ENCODE peak calls at places on chromosomes 3 and 15, in nine cellular contexts. One of them, this sample, is unnamed.

GRCh38 chr15:94670436-94671034 is 439.2 kb downstream of the MCTP2 start:
- DNase-seq in osteocyte: no peak
- DNase-seq in IMR-90: peak; percentile 35
- DNase-seq in AG09319: peak; percentile 8
- DNase-seq in AG04450: peak; percentile 6
- DNase-seq in GM13977: peak; percentile 43
- DNase-seq in PC-3: peak; percentile 60
- DNase-seq in RWPE2: no peak
- DNase-seq in Calu3: no peak
- DNase-seq in this sample: no peak

GRCh38 chr3:146093928-146094327 is 67.1 kb downstream of the PLOD2 start:
- DNase-seq in osteocyte: no peak
- DNase-seq in IMR-90: peak; percentile 18
- DNase-seq in AG09319: no peak
- DNase-seq in AG04450: no peak
- DNase-seq in GM13977: no peak
- DNase-seq in PC-3: no peak
- DNase-seq in RWPE2: no peak
- DNase-seq in Calu3: peak; percentile 32
- DNase-seq in this sample: no peak

GRCh38 chr3:48155122-48155521 is 33.1 kb downstream of the CDC25A start:
- DNase-seq in osteocyte: no peak
- DNase-seq in IMR-90: peak; percentile 94
- DNase-seq in AG09319: no peak
- DNase-seq in AG04450: peak; percentile 48
- DNase-seq in GM13977: no peak
- DNase-seq in PC-3: peak; percentile 94
- DNase-seq in RWPE2: no peak
- DNase-seq in Calu3: peak; percentile 26
- DNase-seq in this sample: no peak

GRCh38 chr3:143218176-143218575 is 98.6 kb downstream of the CHST2 start:
- DNase-seq in osteocyte: no peak
- DNase-seq in IMR-90: no peak
- DNase-seq in AG09319: no peak
- DNase-seq in AG04450: no peak
- DNase-seq in GM13977: no peak
- DNase-seq in PC-3: no peak
- DNase-seq in RWPE2: no peak
- DNase-seq in Calu3: no peak
- DNase-seq in this sample: no peak

GRCh38 chr3:69084326-69084667 is 440 bp upstream of the ARL6IP5 start:
- DNase-seq in osteocyte: no peak
- DNase-seq in IMR-90: peak; percentile 85
- DNase-seq in AG09319: peak; percentile 51
- DNase-seq in AG04450: no peak
- DNase-seq in GM13977: no peak
- DNase-seq in PC-3: peak; percentile 55
- DNase-seq in RWPE2: no peak
- DNase-seq in Calu3: no peak
- DNase-seq in this sample: no peak

GRCh38 chr15:46795685-46796084 is 921.6 kb upstream of the SEMA6D start:
- DNase-seq in osteocyte: no peak
- DNase-seq in IMR-90: no peak
- DNase-seq in AG09319: no peak
- DNase-seq in AG04450: no peak
- DNase-seq in GM13977: no peak
- DNase-seq in PC-3: no peak
- DNase-seq in RWPE2: no peak
- DNase-seq in Calu3: no peak
- DNase-seq in this sample: no peak

GRCh38 chr3:50089603-50089945 is 855 bp downstream of the RBM5 start:
- DNase-seq in osteocyte: no peak
- DNase-seq in IMR-90: peak; percentile 21
- DNase-seq in AG09319: no peak
- DNase-seq in AG04450: no peak
- DNase-seq in GM13977: peak; percentile 45
- DNase-seq in PC-3: no peak
- DNase-seq in RWPE2: no peak
- DNase-seq in Calu3: no peak
- DNase-seq in this sample: peak; percentile 51

GRCh38 chr3:10195692-10196091 is 31.0 kb downstream of the IRAK2 start:
- DNase-seq in osteocyte: no peak
- DNase-seq in IMR-90: no peak
- DNase-seq in AG09319: no peak
- DNase-seq in AG04450: no peak
- DNase-seq in GM13977: no peak
- DNase-seq in PC-3: no peak
- DNase-seq in RWPE2: no peak
- DNase-seq in Calu3: no peak
- DNase-seq in this sample: no peak

GRCh38 chr15:69098688-69099087 is 61.7 kb upstream of the GLCE start:
- DNase-seq in osteocyte: no peak
- DNase-seq in IMR-90: no peak
- DNase-seq in AG09319: no peak
- DNase-seq in AG04450: no peak
- DNase-seq in GM13977: no peak
- DNase-seq in PC-3: no peak
- DNase-seq in RWPE2: no peak
- DNase-seq in Calu3: no peak
- DNase-seq in this sample: no peak

GRCh38 chr15:88399021-88399685 is 68.0 kb downstream of the MRPL46 start:
- DNase-seq in osteocyte: peak; percentile 68
- DNase-seq in IMR-90: no peak
- DNase-seq in AG09319: no peak
- DNase-seq in AG04450: no peak
- DNase-seq in GM13977: no peak
- DNase-seq in PC-3: no peak
- DNase-seq in RWPE2: no peak
- DNase-seq in Calu3: no peak
- DNase-seq in this sample: no peak

GRCh38 chr3:16055606-16056209 is 118.8 kb upstream of the GALNT15 start:
- DNase-seq in osteocyte: no peak
- DNase-seq in IMR-90: no peak
- DNase-seq in AG09319: no peak
- DNase-seq in AG04450: no peak
- DNase-seq in GM13977: no peak
- DNase-seq in PC-3: no peak
- DNase-seq in RWPE2: no peak
- DNase-seq in Calu3: no peak
- DNase-seq in this sample: no peak

GRCh38 chr3:22627993-22628499 is 575.1 kb upstream of the UBE2E2 start:
- DNase-seq in osteocyte: no peak
- DNase-seq in IMR-90: no peak
- DNase-seq in AG09319: no peak
- DNase-seq in AG04450: no peak
- DNase-seq in GM13977: no peak
- DNase-seq in PC-3: no peak
- DNase-seq in RWPE2: no peak
- DNase-seq in Calu3: no peak
- DNase-seq in this sample: no peak

GRCh38 chr3:107557743-107558142 is 35.0 kb downstream of the BBX start:
- DNase-seq in osteocyte: no peak
- DNase-seq in IMR-90: no peak
- DNase-seq in AG09319: no peak
- DNase-seq in AG04450: no peak
- DNase-seq in GM13977: no peak
- DNase-seq in PC-3: no peak
- DNase-seq in RWPE2: no peak
- DNase-seq in Calu3: no peak
- DNase-seq in this sample: no peak

GRCh38 chr3:107560166-107560565 is 37.4 kb downstream of the BBX start:
- DNase-seq in osteocyte: no peak
- DNase-seq in IMR-90: no peak
- DNase-seq in AG09319: no peak
- DNase-seq in AG04450: no peak
- DNase-seq in GM13977: no peak
- DNase-seq in PC-3: no peak
- DNase-seq in RWPE2: no peak
- DNase-seq in Calu3: no peak
- DNase-seq in this sample: no peak

GRCh38 chr3:107561980-107562379 is 39.2 kb downstream of the BBX start:
- DNase-seq in osteocyte: no peak
- DNase-seq in IMR-90: peak; percentile 85
- DNase-seq in AG09319: no peak
- DNase-seq in AG04450: peak; percentile 63
- DNase-seq in GM13977: no peak
- DNase-seq in PC-3: no peak
- DNase-seq in RWPE2: no peak
- DNase-seq in Calu3: no peak
- DNase-seq in this sample: no peak

DNA sequence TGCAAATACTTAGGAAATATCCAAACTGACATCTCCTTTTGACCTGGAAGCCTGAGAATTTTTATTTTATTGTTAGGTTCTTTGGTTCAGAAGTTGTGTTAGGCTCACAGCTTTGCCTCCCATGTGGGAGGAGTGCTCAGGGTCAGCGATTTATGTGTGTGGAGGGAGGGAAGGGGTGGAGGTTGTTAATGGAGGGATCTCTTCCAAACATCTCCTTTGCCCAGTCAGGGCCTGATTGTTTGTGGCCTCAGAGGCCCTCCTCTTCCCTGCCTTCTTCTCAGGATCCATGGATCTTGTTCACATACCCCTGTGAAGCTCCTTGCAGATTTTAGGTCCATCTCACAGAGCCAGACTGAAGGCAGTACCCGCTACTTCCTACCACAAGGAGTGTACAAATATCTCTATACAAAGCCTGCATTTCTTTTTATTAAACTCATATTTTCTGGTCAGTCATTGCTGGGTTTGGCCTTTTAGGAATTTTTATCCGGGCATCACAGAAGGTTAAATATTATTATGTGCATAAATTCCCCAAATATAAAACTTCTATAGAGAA is 40.3 kb downstream of the BBX start:
- DNase-seq in osteocyte: no peak
- DNase-seq in IMR-90: no peak
- DNase-seq in AG09319: no peak
- DNase-seq in AG04450: no peak
- DNase-seq in GM13977: no peak
- DNase-seq in PC-3: no peak
- DNase-seq in RWPE2: no peak
- DNase-seq in Calu3: no peak
- DNase-seq in this sample: no peak
- TF ChIP-seq CTCF in osteocyte: no peak
- TF ChIP-seq CTCF in IMR-90: no peak
- TF ChIP-seq CTCF in AG09319: no peak
- TF ChIP-seq CTCF in AG04450: no peak
- TF ChIP-seq CTCF in GM13977: no peak
- TF ChIP-seq CTCF in PC-3: no peak
- TF ChIP-seq CTCF in RWPE2: no peak
- TF ChIP-seq CTCF in Calu3: no peak
- TF ChIP-seq CTCF in this sample: no peak

DNA sequence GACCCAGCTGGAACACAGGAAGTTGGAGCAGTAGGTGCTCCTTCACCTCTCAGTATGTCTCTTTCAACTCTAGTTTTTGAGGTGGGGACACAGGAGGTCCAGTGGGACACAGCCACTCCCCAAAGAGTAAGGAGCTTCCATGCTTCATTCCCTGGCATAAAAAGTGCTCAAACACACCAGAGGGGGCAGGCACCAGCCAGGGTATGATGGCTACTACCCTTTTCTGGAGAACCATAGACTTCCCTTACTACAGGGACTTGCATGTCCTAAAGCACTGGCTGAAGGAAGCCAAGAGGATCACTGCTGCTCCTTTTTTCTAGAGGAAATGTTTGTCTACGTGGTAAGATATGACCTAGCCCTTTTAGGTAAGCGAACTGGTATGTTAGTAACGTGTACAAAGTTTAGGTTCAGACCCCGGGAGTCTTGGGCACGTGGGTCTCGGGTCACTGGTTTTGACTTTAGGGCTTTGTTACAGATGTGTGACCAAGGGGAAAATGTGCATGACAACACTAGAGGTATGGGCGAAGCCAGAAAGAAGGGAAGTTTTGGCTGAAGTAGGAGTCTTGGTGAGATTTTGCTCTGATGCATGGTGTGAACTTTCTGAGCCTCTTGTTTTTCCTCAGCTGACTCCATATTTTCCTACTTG is 11.9 kb downstream of the IL17RB start:
- DNase-seq in osteocyte: no peak
- DNase-seq in IMR-90: no peak
- DNase-seq in AG09319: no peak
- DNase-seq in AG04450: no peak
- DNase-seq in GM13977: no peak
- DNase-seq in PC-3: no peak
- DNase-seq in RWPE2: no peak
- DNase-seq in Calu3: no peak
- DNase-seq in this sample: no peak
- TF ChIP-seq CTCF in osteocyte: no peak
- TF ChIP-seq CTCF in IMR-90: no peak
- TF ChIP-seq CTCF in AG09319: no peak
- TF ChIP-seq CTCF in AG04450: no peak
- TF ChIP-seq CTCF in GM13977: no peak
- TF ChIP-seq CTCF in PC-3: no peak
- TF ChIP-seq CTCF in RWPE2: no peak
- TF ChIP-seq CTCF in Calu3: no peak
- TF ChIP-seq CTCF in this sample: no peak

GRCh38 chr3:40190056-40190455 is 119.5 kb upstream of the EIF1B start:
- DNase-seq in osteocyte: peak; percentile 80
- DNase-seq in IMR-90: no peak
- DNase-seq in AG09319: no peak
- DNase-seq in AG04450: no peak
- DNase-seq in GM13977: no peak
- DNase-seq in PC-3: no peak
- DNase-seq in RWPE2: no peak
- DNase-seq in Calu3: no peak
- DNase-seq in this sample: no peak
- TF ChIP-seq CTCF in osteocyte: no peak
- TF ChIP-seq CTCF in IMR-90: no peak
- TF ChIP-seq CTCF in AG09319: no peak
- TF ChIP-seq CTCF in AG04450: no peak
- TF ChIP-seq CTCF in GM13977: no peak
- TF ChIP-seq CTCF in PC-3: no peak
- TF ChIP-seq CTCF in RWPE2: no peak
- TF ChIP-seq CTCF in Calu3: no peak
- TF ChIP-seq CTCF in this sample: no peak

GRCh38 chr3:195886181-195887141 is 21.9 kb downstream of the TNK2 start:
- DNase-seq in osteocyte: no peak
- DNase-seq in IMR-90: peak; percentile 35
- DNase-seq in AG09319: no peak
- DNase-seq in AG04450: no peak
- DNase-seq in GM13977: no peak
- DNase-seq in PC-3: peak; percentile 50
- DNase-seq in RWPE2: no peak
- DNase-seq in Calu3: no peak
- DNase-seq in this sample: no peak

GRCh38 chr3:195888311-195888761 is 20.0 kb downstream of the TNK2 start:
- DNase-seq in osteocyte: no peak
- DNase-seq in IMR-90: no peak
- DNase-seq in AG09319: no peak
- DNase-seq in AG04450: no peak
- DNase-seq in GM13977: no peak
- DNase-seq in PC-3: no peak
- DNase-seq in RWPE2: no peak
- DNase-seq in Calu3: no peak
- DNase-seq in this sample: no peak

GRCh38 chr3:195888981-195889842 is 19.1 kb downstream of the TNK2 start:
- DNase-seq in osteocyte: no peak
- DNase-seq in IMR-90: no peak
- DNase-seq in AG09319: no peak
- DNase-seq in AG04450: no peak
- DNase-seq in GM13977: no peak
- DNase-seq in PC-3: no peak
- DNase-seq in RWPE2: no peak
- DNase-seq in Calu3: no peak
- DNase-seq in this sample: no peak

GRCh38 chr3:195889843-195890407 is 18.4 kb downstream of the TNK2 start:
- DNase-seq in osteocyte: no peak
- DNase-seq in IMR-90: no peak
- DNase-seq in AG09319: no peak
- DNase-seq in AG04450: no peak
- DNase-seq in GM13977: no peak
- DNase-seq in PC-3: no peak
- DNase-seq in RWPE2: no peak
- DNase-seq in Calu3: no peak
- DNase-seq in this sample: no peak

GRCh38 chr3:195887670-195888069 is 20.7 kb downstream of the TNK2 start:
- DNase-seq in osteocyte: no peak
- DNase-seq in IMR-90: no peak
- DNase-seq in AG09319: no peak
- DNase-seq in AG04450: no peak
- DNase-seq in GM13977: no peak
- DNase-seq in PC-3: no peak
- DNase-seq in RWPE2: no peak
- DNase-seq in Calu3: no peak
- DNase-seq in this sample: no peak
- TF ChIP-seq CTCF in osteocyte: no peak
- TF ChIP-seq CTCF in IMR-90: no peak
- TF ChIP-seq CTCF in AG09319: no peak
- TF ChIP-seq CTCF in AG04450: no peak
- TF ChIP-seq CTCF in GM13977: no peak
- TF ChIP-seq CTCF in PC-3: no peak
- TF ChIP-seq CTCF in RWPE2: no peak
- TF ChIP-seq CTCF in Calu3: no peak
- TF ChIP-seq CTCF in this sample: no peak